ENCODE peak calls at places on chromosomes 7 and 10, in four cellular contexts. K, A, E and M are unnamed samples.

GRCh38 chr10:78332013-78332412 is 298.4 kb downstream of the RPS24 start:
- DNase-seq in K (no peak), A (no peak), E (peak; percentile 55), M (no peak)

GRCh38 chr10:30553018-30553624 is 76.4 kb downstream of the LYZL2 start:
- DNase-seq in K (no peak), A (no peak), E (no peak), M (no peak)

GRCh38 chr7:77759294-77759889 is 38.8 kb downstream of the TMEM60 start:
- DNase-seq in K (peak; percentile 64), A (peak; percentile 60), E (peak; percentile 39), M (peak; percentile 42)

GRCh38 chr10:131814567-131815290 is 86.1 kb upstream of the PPP2R2D start:
- DNase-seq in K (no peak), A (no peak), E (no peak), M (no peak)

GRCh38 chr7:1669954-1670893 is at the start of gene ELFN1:
- DNase-seq in K (no peak), A (no peak), E (peak; percentile 24), M (no peak)

GRCh38 chr7:158705234-158705890 is 758 bp upstream of the NCAPG2 start:
- DNase-seq in K (peak; percentile 15), A (no peak), E (no peak), M (no peak)

GRCh38 chr7:105131890-105132289 is 117.9 kb downstream of the KMT2E start:
- DNase-seq in K (peak; percentile 66), A (no peak), E (no peak), M (peak; percentile 68)

GRCh38 chr10:23331567-23332290 is 12.9 kb downstream of the C10orf67 start:
- DNase-seq in K (no peak), A (no peak), E (no peak), M (no peak)

GRCh38 chr7:29864668-29865067 is 58.4 kb downstream of the WIPF3 start:
- DNase-seq in K (no peak), A (no peak), E (no peak), M (no peak)

GRCh38 chr7:80392229-80393169 is 119.4 kb downstream of the GNAT3 start:
- DNase-seq in K (peak; percentile 62), A (no peak), E (no peak), M (no peak)

GRCh38 chr7:18495412-18496335 is at the start of gene HDAC9:
- DNase-seq in K (peak; percentile 87), A (no peak), E (peak; percentile 29), M (no peak)

GRCh38 chr10:11035318-11035920 is 17.7 kb downstream of the CELF2 start:
- DNase-seq in K (peak; percentile 75), A (no peak), E (peak; percentile 70), M (no peak)

GRCh38 chr7:81327468-81327867 is 408.6 kb upstream of the SEMA3C start:
- DNase-seq in K (no peak), A (no peak), E (no peak), M (no peak)

GRCh38 chr7:35036361-35037171 is 719 bp downstream of the DPY19L1 start:
- DNase-seq in K (peak; percentile 29), A (peak; percentile 11), E (peak; percentile 74), M (peak; percentile 46)

GRCh38 chr10:43739171-43739570 is 90.5 kb upstream of the ZNF32 start:
- DNase-seq in K (no peak), A (no peak), E (no peak), M (no peak)

GRCh38 chr7:17640730-17641377 is 299.4 kb downstream of the SNX13 start:
- DNase-seq in K (peak; percentile 47), A (no peak), E (no peak), M (no peak)

GRCh38 chr7:30866939-30867338 is 44.7 kb upstream of the AQP1 start:
- DNase-seq in K (peak; percentile 2), A (no peak), E (no peak), M (no peak)

GRCh38 chr10:36681751-36682633 is 443.4 kb upstream of the ANKRD30A start:
- DNase-seq in K (peak; percentile 2), A (no peak), E (no peak), M (no peak)

GRCh38 chr10:102401735-102402511 is 6.4 kb downstream of the NFKB2 start:
- DNase-seq in K (peak; percentile 70), A (no peak), E (no peak), M (no peak)

GRCh38 chr7:155694846-155695245 is 50.4 kb downstream of the RBM33 start:
- DNase-seq in K (no peak), A (no peak), E (no peak), M (no peak)

GRCh38 chr7:11437987-11438386 is 394.0 kb downstream of the THSD7A start:
- DNase-seq in K (peak; percentile 25), A (no peak), E (no peak), M (no peak)

GRCh38 chr10:60099998-60100747 is 193.8 kb upstream of the CCDC6 start:
- DNase-seq in K (peak; percentile 65), A (no peak), E (no peak), M (no peak)

GRCh38 chr10:133327651-133328357 is 8.9 kb downstream of the CALY start:
- DNase-seq in K (no peak), A (no peak), E (no peak), M (no peak)

GRCh38 chr10:21334891-21335696 is 190.4 kb downstream of the SKIDA1 start:
- DNase-seq in K (peak; percentile 92), A (no peak), E (peak; percentile 82), M (no peak)

GRCh38 chr7:18221377-18222290 is 194.0 kb upstream of the PRPS1L1 start:
- DNase-seq in K (no peak), A (no peak), E (no peak), M (no peak)

GRCh38 chr10:19719320-19719719 is 96.9 kb upstream of the PLXDC2 start:
- DNase-seq in K (peak; percentile 41), A (no peak), E (no peak), M (no peak)

GRCh38 chr10:61836233-61836887 is 65.1 kb upstream of the ARID5B start:
- DNase-seq in K (peak; percentile 56), A (no peak), E (no peak), M (no peak)

GRCh38 chr10:44939691-44940401 is 19.8 kb upstream of the RASSF4 start:
- DNase-seq in K (peak; percentile 94), A (no peak), E (no peak), M (no peak)

GRCh38 chr10:113665806-113666354 is 2.0 kb upstream of the NRAP start:
- DNase-seq in K (peak; percentile 35), A (no peak), E (no peak), M (no peak)

GRCh38 chr7:57176928-57177635 is 44.8 kb upstream of the ZNF479 start:
- DNase-seq in K (no peak), A (no peak), E (no peak), M (no peak)

GRCh38 chr10:14184841-14185500 is 145.8 kb downstream of the FRMD4A start:
- DNase-seq in K (no peak), A (peak; percentile 13), E (no peak), M (no peak)

GRCh38 chr10:127155221-127155620 is 41.2 kb downstream of the INSYN2A start:
- DNase-seq in K (no peak), A (no peak), E (no peak), M (no peak)

GRCh38 chr7:108402865-108403264 is 53.4 kb downstream of the NRCAM start:
- DNase-seq in K (no peak), A (no peak), E (no peak), M (no peak)

GRCh38 chr10:43230909-43231522 is 35.8 kb downstream of the RASGEF1A start:
- DNase-seq in K (no peak), A (no peak), E (peak; percentile 4), M (peak; percentile 41)